ENCODE peak calls at places on chromosomes 13 and 19, in nine cellular contexts. C is dorsolateral prefrontal cortex, K is cardiac muscle cell, B is left lung, H is omental fat pad, F is Panc1, J is AG10803, L is neural crest cell, P is nephron progenitor cell. T is an unnamed sample.

GRCh38 chr13:100521912-100522490 is 66.6 kb downstream of the GGACT start:
- DNase-seq in C (no peak), K (no peak), B (no peak), H (no peak), F (no peak), J (no peak), L (no peak), P (no peak), T (no peak)

GRCh38 chr19:41309225-41310030 is 544 bp upstream of the CCDC97 start:
- DNase-seq in C (no peak), K (no peak), B (peak), H (no peak), F (no peak), J (peak), L (no peak), P (no peak), T (no peak)

GRCh38 chr19:13055213-13056051 is 47.2 kb downstream of the LYL1 start:
- DNase-seq in C (no peak), K (peak), B (peak), H (no peak), F (no peak), J (peak), L (no peak), P (peak), T (peak)

GRCh38 chr13:42484396-42484795 is 89.6 kb upstream of the TNFSF11 start:
- DNase-seq in C (no peak), K (peak), B (no peak), H (no peak), F (no peak), J (no peak), L (no peak), P (no peak), T (no peak)

GRCh38 chr13:46553521-46553885 is 533 bp downstream of the LRCH1 start:
- DNase-seq in C (peak), K (no peak), B (no peak), H (no peak), F (no peak), J (no peak), L (peak), P (peak), T (no peak)

GRCh38 chr13:27086599-27087265 is 84.9 kb downstream of the USP12 start:
- DNase-seq in C (no peak), K (no peak), B (no peak), H (no peak), F (no peak), J (no peak), L (no peak), P (no peak), T (no peak)

GRCh38 chr13:45196091-45196490 is 4.8 kb downstream of the KCTD4 start:
- DNase-seq in C (no peak), K (peak), B (no peak), H (no peak), F (no peak), J (no peak), L (no peak), P (no peak), T (no peak)

GRCh38 chr19:50669319-50670101 is 20.3 kb downstream of the C19orf81 start:
- DNase-seq in C (no peak), K (peak), B (no peak), H (no peak), F (no peak), J (peak), L (peak), P (peak), T (peak)

GRCh38 chr19:55353803-55354697 is 469 bp downstream of the COX6B2 start:
- DNase-seq in C (no peak), K (peak), B (peak), H (peak), F (no peak), J (no peak), L (no peak), P (peak), T (no peak)

GRCh38 chr13:27644302-27644701 is 22.6 kb downstream of the POLR1D start:
- DNase-seq in C (no peak), K (peak), B (no peak), H (no peak), F (no peak), J (peak), L (no peak), P (no peak), T (no peak)

GRCh38 chr19:35714601-35715354 is 3.0 kb upstream of the KMT2B start:
- DNase-seq in C (no peak), K (no peak), B (no peak), H (no peak), F (no peak), J (no peak), L (no peak), P (no peak), T (no peak)
- TF ChIP-seq CTCF in C (no peak), K (no peak), B (no peak), H (no peak), F (no peak), J (no peak), L (no peak), P (no peak), T (no peak)

GRCh38 chr13:33351324-33351723 is 65.8 kb upstream of the STARD13 start:
- DNase-seq in C (no peak), K (peak), B (no peak), H (no peak), F (no peak), J (peak), L (no peak), P (no peak), T (no peak)
- TF ChIP-seq CTCF in C (no peak), K (peak), B (no peak), H (no peak), F (no peak), J (peak), L (no peak), P (no peak), T (peak)

GRCh38 chr19:11410682-11411081 is 8.4 kb downstream of the RGL3 start:
- DNase-seq in C (no peak), K (no peak), B (no peak), H (no peak), F (no peak), J (peak), L (no peak), P (no peak), T (no peak)

GRCh38 chr19:11408591-11408990 is 10.5 kb downstream of the RGL3 start:
- DNase-seq in C (no peak), K (no peak), B (no peak), H (no peak), F (no peak), J (no peak), L (no peak), P (no peak), T (no peak)

GRCh38 chr19:11401808-11402543 is 17.1 kb downstream of the RGL3 start:
- DNase-seq in C (no peak), K (no peak), B (no peak), H (no peak), F (no peak), J (no peak), L (no peak), P (no peak), T (no peak)

GRCh38 chr19:11404588-11405258 is 14.4 kb downstream of the RGL3 start:
- DNase-seq in C (no peak), K (no peak), B (no peak), H (no peak), F (no peak), J (no peak), L (no peak), P (no peak), T (no peak)

GRCh38 chr19:11405846-11406643 is 13.1 kb downstream of the RGL3 start:
- DNase-seq in C (no peak), K (peak), B (no peak), H (no peak), F (no peak), J (no peak), L (no peak), P (peak), T (no peak)
- TF ChIP-seq CTCF in C (no peak), K (peak), B (no peak), H (no peak), F (no peak), J (peak), L (no peak), P (no peak), T (peak)

GRCh38 chr13:21674271-21675009 is 3.6 kb downstream of the FGF9 start:
- DNase-seq in C (peak), K (no peak), B (no peak), H (no peak), F (no peak), J (no peak), L (peak), P (peak), T (no peak)

GRCh38 chr13:21675095-21676007 is 4.5 kb downstream of the FGF9 start:
- DNase-seq in C (peak), K (no peak), B (peak), H (no peak), F (no peak), J (no peak), L (peak), P (peak), T (no peak)

GRCh38 chr13:21672811-21673591 is 2.1 kb downstream of the FGF9 start:
- DNase-seq in C (peak), K (no peak), B (no peak), H (no peak), F (no peak), J (no peak), L (no peak), P (peak), T (no peak)

GRCh38 chr13:21671793-21672680 is 1.2 kb downstream of the FGF9 start:
- DNase-seq in C (no peak), K (no peak), B (no peak), H (no peak), F (no peak), J (no peak), L (no peak), P (peak), T (no peak)

DNA sequence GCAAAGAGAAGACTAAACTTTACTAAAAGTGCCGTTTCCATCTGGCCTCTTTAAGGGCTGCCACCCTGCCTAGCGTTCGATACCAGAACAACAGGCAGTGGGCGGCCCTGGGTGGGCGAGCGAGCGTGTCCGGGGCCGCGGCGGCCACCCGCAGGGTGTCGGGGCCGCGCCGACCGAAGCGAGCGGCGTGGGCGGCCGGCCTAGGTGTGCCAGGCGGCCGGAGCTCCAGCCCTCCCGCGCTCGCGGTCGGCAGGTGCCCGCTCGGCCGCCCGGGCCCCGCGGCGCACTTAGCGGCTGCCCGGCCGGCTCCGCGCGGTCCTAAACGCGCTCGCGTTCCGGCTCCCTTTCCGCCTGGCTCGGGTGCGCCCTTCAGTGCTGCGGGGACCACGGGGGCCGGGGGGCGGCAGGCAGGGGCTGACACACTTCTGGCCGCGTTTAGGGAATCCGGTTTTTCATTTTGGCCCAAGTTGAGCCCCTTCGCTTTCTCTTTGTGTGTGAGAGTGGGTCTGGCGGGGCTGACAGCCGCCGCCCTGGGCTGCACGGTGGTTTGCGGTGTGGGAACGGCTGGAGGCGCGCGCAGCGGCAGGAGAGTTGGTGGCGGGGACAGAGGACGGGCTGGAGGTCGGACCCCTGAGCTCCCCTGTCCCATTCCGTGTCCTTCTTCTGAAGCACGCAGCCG is 2.9 kb downstream of the FGF9 start:
- DNase-seq in C (peak), K (peak), B (no peak), H (no peak), F (no peak), J (no peak), L (peak), P (peak), T (no peak)
- TF ChIP-seq CTCF in C (no peak), K (no peak), B (no peak), H (no peak), F (no peak), J (no peak), L (peak), P (no peak), T (peak)

DNA sequence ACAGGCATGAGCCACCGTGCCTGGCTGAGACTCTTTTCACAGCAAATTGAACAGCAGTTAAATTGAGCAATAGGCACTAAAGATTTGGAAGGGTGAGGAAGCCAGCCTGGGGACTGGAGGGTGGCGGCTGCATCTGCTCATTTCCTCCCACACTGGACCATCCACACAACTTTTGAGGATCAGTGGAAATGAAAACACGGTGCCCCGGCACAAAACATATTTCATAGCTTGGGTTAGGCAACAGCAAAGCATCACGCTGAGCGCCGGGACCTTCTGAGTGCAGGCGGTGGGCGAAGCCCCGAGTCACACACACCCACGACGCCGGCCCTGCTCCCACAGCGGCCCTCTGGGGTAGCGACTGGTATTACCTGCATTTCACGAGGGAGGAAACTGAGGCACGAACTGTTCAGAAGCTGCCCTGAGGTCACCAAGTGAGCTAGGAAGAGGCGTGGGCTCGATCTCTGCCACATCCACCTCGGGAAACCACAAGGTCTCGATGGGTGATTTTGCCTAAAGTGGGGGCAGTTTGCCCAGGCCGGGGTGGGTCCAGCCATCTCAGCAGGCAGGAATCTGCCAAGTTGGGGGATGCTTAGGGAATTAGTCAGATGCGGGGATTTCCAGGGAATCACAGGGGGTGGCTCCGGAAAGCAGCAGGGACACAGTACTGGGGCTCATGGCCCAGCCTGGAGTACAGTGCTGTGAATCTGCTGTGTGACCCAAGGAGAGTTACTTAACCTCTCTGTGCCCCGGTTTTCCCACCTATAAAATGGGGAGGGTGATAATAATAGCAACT is 3.5 kb upstream of the SBNO2 start:
- DNase-seq in C (no peak), K (peak), B (peak), H (no peak), F (no peak), J (peak), L (no peak), P (no peak), T (no peak)
- TF ChIP-seq CTCF in C (no peak), K (peak), B (no peak), H (no peak), F (no peak), J (peak), L (no peak), P (no peak), T (no peak)

DNA sequence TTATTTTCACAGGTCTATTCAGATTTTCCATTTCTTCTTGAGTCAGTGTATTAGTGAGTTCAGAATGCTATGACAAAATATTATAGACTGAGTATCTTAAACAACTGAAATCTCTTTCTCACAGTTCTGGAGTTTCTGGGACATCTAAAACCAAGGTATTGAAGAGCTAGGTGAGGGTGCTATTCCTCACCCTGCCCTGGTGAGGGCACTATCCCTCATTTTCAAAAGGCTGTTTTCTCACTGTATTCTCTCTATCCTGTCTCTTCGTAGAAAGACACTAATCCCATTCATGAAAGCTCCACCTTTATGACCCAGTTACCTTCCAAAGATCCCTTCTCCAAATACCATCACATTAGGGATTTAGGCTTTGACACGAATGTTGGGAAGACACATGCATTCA is 1617.1 kb downstream of the PCDH9 start:
- DNase-seq in C (no peak), K (no peak), B (no peak), H (no peak), F (no peak), J (no peak), L (no peak), P (no peak), T (no peak)
- TF ChIP-seq CTCF in C (no peak), K (peak), B (no peak), H (no peak), F (peak), J (no peak), L (peak), P (peak), T (no peak)